ENCODE peak calls at places on chromosome 2, in seven cellular contexts. One of them, this sample, is unnamed.

GRCh38 chr2:60880633-60880987 is 764 bp upstream of the REL start:
- DNase-seq in spleen: no peak
- DNase-seq in choroid plexus epithelial cell: peak
- DNase-seq in A549: no peak
- DNase-seq in bronchial epithelial cell: peak
- DNase-seq in HFF-Myc: no peak
- DNase-seq in left ventricle myocardium inferior: no peak
- DNase-seq in this sample: no peak

GRCh38 chr2:239729681-239730566 is 295.2 kb downstream of the NDUFA10 start:
- DNase-seq in spleen: peak
- DNase-seq in A549: no peak
- DNase-seq in bronchial epithelial cell: no peak
- DNase-seq in left ventricle myocardium inferior: no peak
- DNase-seq in choroid plexus epithelial cell: no peak
- DNase-seq in HFF-Myc: no peak
- DNase-seq in this sample: no peak

GRCh38 chr2:96250188-96250587 is 15.6 kb downstream of the TMEM127 start:
- DNase-seq in left ventricle myocardium inferior: no peak
- DNase-seq in choroid plexus epithelial cell: no peak
- DNase-seq in bronchial epithelial cell: no peak
- DNase-seq in spleen: no peak
- DNase-seq in HFF-Myc: no peak
- DNase-seq in A549: no peak
- DNase-seq in this sample: no peak

GRCh38 chr2:238158807-238159539 is at the start of gene ERFE:
- DNase-seq in A549: peak
- DNase-seq in bronchial epithelial cell: no peak
- DNase-seq in choroid plexus epithelial cell: peak
- DNase-seq in HFF-Myc: no peak
- DNase-seq in left ventricle myocardium inferior: peak
- DNase-seq in spleen: peak
- DNase-seq in this sample: peak

GRCh38 chr2:86193901-86194567 is 1.2 kb downstream of the IMMT start:
- DNase-seq in choroid plexus epithelial cell: peak
- DNase-seq in HFF-Myc: no peak
- DNase-seq in A549: peak
- DNase-seq in bronchial epithelial cell: no peak
- DNase-seq in left ventricle myocardium inferior: no peak
- DNase-seq in spleen: no peak
- DNase-seq in this sample: no peak

GRCh38 chr2:171985076-171985475 is 14.7 kb upstream of the METAP1D start:
- DNase-seq in bronchial epithelial cell: no peak
- DNase-seq in HFF-Myc: no peak
- DNase-seq in left ventricle myocardium inferior: no peak
- DNase-seq in spleen: no peak
- DNase-seq in choroid plexus epithelial cell: no peak
- DNase-seq in A549: no peak
- DNase-seq in this sample: peak

GRCh38 chr2:158817596-158817995 is 22.5 kb downstream of the DAPL1 start:
- DNase-seq in HFF-Myc: no peak
- DNase-seq in bronchial epithelial cell: no peak
- DNase-seq in choroid plexus epithelial cell: peak
- DNase-seq in spleen: no peak
- DNase-seq in A549: no peak
- DNase-seq in left ventricle myocardium inferior: no peak
- DNase-seq in this sample: no peak

GRCh38 chr2:7795358-7796199 is 878.4 kb downstream of the RNF144A start:
- DNase-seq in HFF-Myc: no peak
- DNase-seq in left ventricle myocardium inferior: no peak
- DNase-seq in choroid plexus epithelial cell: peak
- DNase-seq in A549: no peak
- DNase-seq in spleen: no peak
- DNase-seq in bronchial epithelial cell: peak
- DNase-seq in this sample: peak

GRCh38 chr2:122179492-122180070 is 424.1 kb downstream of the TSN start:
- DNase-seq in choroid plexus epithelial cell: no peak
- DNase-seq in spleen: no peak
- DNase-seq in bronchial epithelial cell: peak
- DNase-seq in HFF-Myc: no peak
- DNase-seq in left ventricle myocardium inferior: no peak
- DNase-seq in A549: no peak
- DNase-seq in this sample: no peak

GRCh38 chr2:232321156-232321816 is 57.3 kb upstream of the ALPP start:
- DNase-seq in HFF-Myc: no peak
- DNase-seq in left ventricle myocardium inferior: peak
- DNase-seq in bronchial epithelial cell: no peak
- DNase-seq in spleen: no peak
- DNase-seq in choroid plexus epithelial cell: no peak
- DNase-seq in A549: no peak
- DNase-seq in this sample: no peak

GRCh38 chr2:64918220-64918886 is 70.8 kb upstream of the SLC1A4 start:
- DNase-seq in spleen: no peak
- DNase-seq in choroid plexus epithelial cell: no peak
- DNase-seq in left ventricle myocardium inferior: no peak
- DNase-seq in A549: no peak
- DNase-seq in HFF-Myc: no peak
- DNase-seq in bronchial epithelial cell: no peak
- DNase-seq in this sample: no peak

GRCh38 chr2:86791574-86791973 is 861 bp upstream of the CD8A start:
- DNase-seq in spleen: peak
- DNase-seq in HFF-Myc: no peak
- DNase-seq in A549: no peak
- DNase-seq in left ventricle myocardium inferior: no peak
- DNase-seq in choroid plexus epithelial cell: no peak
- DNase-seq in bronchial epithelial cell: no peak
- DNase-seq in this sample: no peak

GRCh38 chr2:240999001-240999791 is 778 bp downstream of the SNED1 start:
- DNase-seq in A549: no peak
- DNase-seq in left ventricle myocardium inferior: peak
- DNase-seq in bronchial epithelial cell: no peak
- DNase-seq in spleen: peak
- DNase-seq in choroid plexus epithelial cell: no peak
- DNase-seq in HFF-Myc: no peak
- DNase-seq in this sample: no peak

GRCh38 chr2:42046819-42047487 is 868 bp upstream of the PKDCC start:
- DNase-seq in HFF-Myc: no peak
- DNase-seq in A549: no peak
- DNase-seq in bronchial epithelial cell: no peak
- DNase-seq in spleen: no peak
- DNase-seq in left ventricle myocardium inferior: no peak
- DNase-seq in choroid plexus epithelial cell: peak
- DNase-seq in this sample: peak

GRCh38 chr2:222283634-222284033 is 15.2 kb downstream of the PAX3 start:
- DNase-seq in spleen: no peak
- DNase-seq in bronchial epithelial cell: no peak
- DNase-seq in left ventricle myocardium inferior: no peak
- DNase-seq in A549: no peak
- DNase-seq in choroid plexus epithelial cell: peak
- DNase-seq in HFF-Myc: no peak
- DNase-seq in this sample: no peak
- H3K4me3 ChIP-seq in spleen: no peak
- H3K4me3 ChIP-seq in bronchial epithelial cell: no peak
- H3K4me3 ChIP-seq in left ventricle myocardium inferior: no peak
- H3K4me3 ChIP-seq in A549: no peak
- H3K4me3 ChIP-seq in choroid plexus epithelial cell: no peak
- H3K4me3 ChIP-seq in HFF-Myc: no peak
- H3K4me3 ChIP-seq in this sample: no peak

GRCh38 chr2:235675678-235676535 is 182.1 kb downstream of the AGAP1 start:
- DNase-seq in bronchial epithelial cell: peak
- DNase-seq in left ventricle myocardium inferior: no peak
- DNase-seq in spleen: no peak
- DNase-seq in HFF-Myc: no peak
- DNase-seq in choroid plexus epithelial cell: peak
- DNase-seq in A549: peak
- DNase-seq in this sample: no peak
- TF ChIP-seq CTCF in bronchial epithelial cell: peak
- TF ChIP-seq CTCF in left ventricle myocardium inferior: no peak
- TF ChIP-seq CTCF in spleen: no peak
- TF ChIP-seq CTCF in HFF-Myc: no peak
- TF ChIP-seq CTCF in choroid plexus epithelial cell: peak
- TF ChIP-seq CTCF in A549: no peak
- TF ChIP-seq CTCF in this sample: peak

GRCh38 chr2:101723366-101724112 is 26.0 kb downstream of the MAP4K4 start:
- DNase-seq in choroid plexus epithelial cell: no peak
- DNase-seq in spleen: no peak
- DNase-seq in bronchial epithelial cell: no peak
- DNase-seq in HFF-Myc: no peak
- DNase-seq in left ventricle myocardium inferior: no peak
- DNase-seq in A549: no peak
- DNase-seq in this sample: no peak
- H3K4me3 ChIP-seq in choroid plexus epithelial cell: no peak
- H3K4me3 ChIP-seq in spleen: no peak
- H3K4me3 ChIP-seq in bronchial epithelial cell: no peak
- H3K4me3 ChIP-seq in HFF-Myc: no peak
- H3K4me3 ChIP-seq in left ventricle myocardium inferior: no peak
- H3K4me3 ChIP-seq in A549: no peak
- H3K4me3 ChIP-seq in this sample: no peak

GRCh38 chr2:58533376-58533775 is 292.3 kb upstream of the FANCL start:
- DNase-seq in A549: peak
- DNase-seq in left ventricle myocardium inferior: no peak
- DNase-seq in bronchial epithelial cell: no peak
- DNase-seq in choroid plexus epithelial cell: no peak
- DNase-seq in HFF-Myc: no peak
- DNase-seq in spleen: no peak
- DNase-seq in this sample: no peak

GRCh38 chr2:58539973-58540372 is 298.8 kb upstream of the FANCL start:
- DNase-seq in choroid plexus epithelial cell: peak
- DNase-seq in spleen: no peak
- DNase-seq in left ventricle myocardium inferior: no peak
- DNase-seq in A549: peak
- DNase-seq in HFF-Myc: no peak
- DNase-seq in bronchial epithelial cell: peak
- DNase-seq in this sample: no peak

GRCh38 chr2:58535182-58535581 is 294.1 kb upstream of the FANCL start:
- DNase-seq in left ventricle myocardium inferior: no peak
- DNase-seq in A549: no peak
- DNase-seq in choroid plexus epithelial cell: no peak
- DNase-seq in HFF-Myc: no peak
- DNase-seq in spleen: no peak
- DNase-seq in bronchial epithelial cell: no peak
- DNase-seq in this sample: no peak

GRCh38 chr2:58532641-58533040 is 291.5 kb upstream of the FANCL start:
- DNase-seq in choroid plexus epithelial cell: no peak
- DNase-seq in A549: no peak
- DNase-seq in left ventricle myocardium inferior: no peak
- DNase-seq in bronchial epithelial cell: peak
- DNase-seq in HFF-Myc: no peak
- DNase-seq in spleen: no peak
- DNase-seq in this sample: no peak

DNA sequence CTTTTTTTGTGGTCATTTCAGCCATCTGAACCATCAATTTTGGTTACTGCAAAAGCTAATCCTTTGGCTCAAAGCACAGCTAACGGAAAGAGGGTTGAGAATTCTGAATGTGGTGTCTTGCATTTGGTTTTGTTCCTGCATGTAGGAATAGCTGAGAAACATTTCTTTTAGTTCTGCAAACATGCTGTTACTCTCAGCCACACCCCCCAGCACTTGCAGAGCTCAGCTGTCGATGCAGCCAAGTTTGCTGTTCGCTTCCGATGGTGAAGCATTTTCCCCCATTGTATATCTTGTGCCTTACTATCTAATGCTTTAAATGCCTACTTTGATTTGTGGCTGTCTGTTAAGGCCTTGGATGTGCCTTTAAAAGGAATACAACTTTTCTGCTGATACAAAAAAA is 294.9 kb upstream of the FANCL start:
- DNase-seq in bronchial epithelial cell: no peak
- DNase-seq in choroid plexus epithelial cell: no peak
- DNase-seq in HFF-Myc: no peak
- DNase-seq in left ventricle myocardium inferior: no peak
- DNase-seq in A549: no peak
- DNase-seq in spleen: no peak
- DNase-seq in this sample: no peak
- TF ChIP-seq CTCF in bronchial epithelial cell: no peak
- TF ChIP-seq CTCF in choroid plexus epithelial cell: no peak
- TF ChIP-seq CTCF in HFF-Myc: no peak
- TF ChIP-seq CTCF in left ventricle myocardium inferior: no peak
- TF ChIP-seq CTCF in A549: no peak
- TF ChIP-seq CTCF in spleen: no peak
- TF ChIP-seq CTCF in this sample: no peak

GRCh38 chr2:110852541-110853263 is 120.3 kb downstream of the ACOXL start:
- DNase-seq in choroid plexus epithelial cell: no peak
- DNase-seq in HFF-Myc: no peak
- DNase-seq in left ventricle myocardium inferior: no peak
- DNase-seq in A549: no peak
- DNase-seq in bronchial epithelial cell: no peak
- DNase-seq in spleen: no peak
- DNase-seq in this sample: no peak
- H3K4me3 ChIP-seq in choroid plexus epithelial cell: no peak
- H3K4me3 ChIP-seq in HFF-Myc: no peak
- H3K4me3 ChIP-seq in left ventricle myocardium inferior: no peak
- H3K4me3 ChIP-seq in A549: no peak
- H3K4me3 ChIP-seq in bronchial epithelial cell: no peak
- H3K4me3 ChIP-seq in spleen: no peak
- H3K4me3 ChIP-seq in this sample: no peak

DNA sequence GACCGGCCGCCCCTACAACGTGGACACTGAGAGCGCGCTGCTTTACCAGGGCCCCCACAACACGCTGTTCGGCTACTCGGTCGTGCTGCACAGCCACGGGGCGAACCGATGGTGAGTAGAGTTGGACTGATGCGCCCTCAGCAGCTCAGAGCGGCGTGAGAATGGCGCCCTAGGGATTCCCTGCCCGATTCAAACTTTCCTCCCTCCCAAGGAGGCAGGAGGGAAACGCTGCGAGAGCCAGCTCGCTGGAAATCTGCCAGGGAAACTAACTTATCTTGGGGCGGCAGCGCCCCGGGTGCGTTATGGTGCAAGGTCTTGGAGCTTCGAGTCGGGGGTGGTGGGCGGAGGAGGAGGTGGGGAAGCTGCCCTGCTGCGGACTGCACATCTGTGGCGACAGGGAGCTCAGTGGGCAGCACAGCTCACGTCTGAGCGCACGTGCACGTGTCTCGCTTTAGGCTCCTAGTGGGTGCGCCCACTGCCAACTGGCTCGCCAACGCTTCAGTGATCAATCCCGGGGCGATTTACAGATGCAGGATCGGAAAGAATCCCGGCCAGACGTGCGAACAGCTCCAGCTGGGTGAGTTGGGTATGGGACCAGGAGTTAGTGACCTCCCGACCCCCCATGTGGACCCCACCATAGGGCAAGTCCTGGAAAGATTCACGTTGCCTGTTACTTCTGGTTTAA is 697 bp downstream of the ITGA4 start:
- DNase-seq in left ventricle myocardium inferior: peak
- DNase-seq in A549: no peak
- DNase-seq in spleen: peak
- DNase-seq in bronchial epithelial cell: peak
- DNase-seq in choroid plexus epithelial cell: peak
- DNase-seq in HFF-Myc: peak
- DNase-seq in this sample: peak
- TF ChIP-seq CTCF in left ventricle myocardium inferior: no peak
- TF ChIP-seq CTCF in A549: no peak
- TF ChIP-seq CTCF in spleen: no peak
- TF ChIP-seq CTCF in bronchial epithelial cell: no peak
- TF ChIP-seq CTCF in choroid plexus epithelial cell: peak
- TF ChIP-seq CTCF in HFF-Myc: no peak
- TF ChIP-seq CTCF in this sample: no peak

This sample was measured in fibroblast of villous mesenchyme.